ENCODE peak calls at places on chromosomes 6 and 20, in nine cellular contexts. B is H9, Z is breast epithelium, V is ovary, E is stomach, H is lung, F is uterus, S is keratinocyte, C is ascending aorta. M is an unnamed sample.

GRCh38 chr20:45860573-45861011 is 3.2 kb downstream of the ZSWIM3 start:
- DNase-seq in B (no peak), Z (no peak), V (no peak), E (no peak), H (no peak), F (no peak), S (no peak), C (no peak), M (no peak)

GRCh38 chr6:13413466-13413862 is 73.9 kb downstream of the GFOD1 start:
- DNase-seq in B (no peak), Z (peak; percentile 31), V (no peak), E (no peak), H (no peak), F (no peak), S (no peak), C (peak; percentile 24), M (no peak)

GRCh38 chr6:1586861-1587450 is 22.8 kb upstream of the FOXC1 start:
- DNase-seq in B (no peak), Z (peak; percentile 18), V (no peak), E (no peak), H (no peak), F (no peak), S (no peak), C (no peak), M (no peak)

GRCh38 chr6:44092312-44092884 is 34.9 kb downstream of the MRPL14 start:
- DNase-seq in B (no peak), Z (no peak), V (no peak), E (no peak), H (no peak), F (no peak), S (no peak), C (no peak), M (no peak)

GRCh38 chr6:125944434-125944816 is 12.1 kb upstream of the HINT3 start:
- DNase-seq in B (no peak), Z (peak; percentile 62), V (no peak), E (peak; percentile 90), H (peak; percentile 83), F (peak; percentile 76), S (no peak), C (no peak), M (no peak)

GRCh38 chr6:113481910-113482309 is 375.2 kb upstream of the MARCKS start:
- DNase-seq in B (no peak), Z (no peak), V (no peak), E (no peak), H (no peak), F (no peak), S (no peak), C (no peak), M (no peak)

GRCh38 chr6:32220021-32220420 is 3.8 kb downstream of the NOTCH4 start:
- DNase-seq in B (no peak), Z (no peak), V (no peak), E (no peak), H (no peak), F (no peak), S (no peak), C (no peak), M (no peak)

GRCh38 chr20:57773059-57773815 is 63.4 kb upstream of the PMEPA1 start:
- DNase-seq in B (peak; percentile 12), Z (no peak), V (no peak), E (no peak), H (no peak), F (no peak), S (no peak), C (no peak), M (no peak)

GRCh38 chr6:77034161-77034560 is 429.1 kb downstream of the HTR1B start:
- DNase-seq in B (peak; percentile 49), Z (no peak), V (no peak), E (no peak), H (no peak), F (no peak), S (peak; percentile 25), C (no peak), M (no peak)

GRCh38 chr6:44084231-44085014 is 42.8 kb downstream of the MRPL14 start:
- DNase-seq in B (no peak), Z (no peak), V (no peak), E (no peak), H (no peak), F (no peak), S (peak; percentile 72), C (no peak), M (no peak)

GRCh38 chr6:43199912-43200311 is 17.9 kb downstream of the CUL9 start:
- DNase-seq in B (no peak), Z (no peak), V (no peak), E (no peak), H (no peak), F (no peak), S (no peak), C (no peak), M (no peak)

GRCh38 chr20:36644032-36644712 is 1.8 kb downstream of the SLA2 start:
- DNase-seq in B (no peak), Z (no peak), V (no peak), E (no peak), H (no peak), F (no peak), S (no peak), C (no peak), M (peak; percentile 73)

GRCh38 chr20:21183722-21184121 is 57.8 kb downstream of the KIZ start:
- DNase-seq in B (no peak), Z (no peak), V (no peak), E (no peak), H (no peak), F (no peak), S (no peak), C (no peak), M (no peak)

GRCh38 chr20:50350510-50351249 is 159.5 kb upstream of the PTPN1 start:
- DNase-seq in B (no peak), Z (no peak), V (no peak), E (no peak), H (no peak), F (no peak), S (no peak), C (no peak), M (no peak)

GRCh38 chr6:137680678-137681346 is 186.2 kb upstream of the TNFAIP3 start:
- DNase-seq in B (no peak), Z (no peak), V (no peak), E (no peak), H (no peak), F (no peak), S (no peak), C (no peak), M (no peak)

GRCh38 chr6:158010591-158011477 is 29.2 kb downstream of the SYNJ2 start:
- DNase-seq in B (no peak), Z (no peak), V (no peak), E (no peak), H (no peak), F (no peak), S (no peak), C (no peak), M (no peak)

GRCh38 chr20:41587523-41587922 is 30.7 kb downstream of the CHD6 start:
- DNase-seq in B (no peak), Z (no peak), V (no peak), E (no peak), H (no peak), F (no peak), S (no peak), C (no peak), M (no peak)
- H3K9me3 ChIP-seq in B (no peaks in the 10 kb centered on the region), Z (peaks cover 10% of the 10 kb centered on the region), V (no peaks in the 10 kb centered on the region), E (peaks cover 16% of the 10 kb centered on the region), H (no peaks in the 10 kb centered on the region), F (peaks cover 23% of the 10 kb centered on the region), S (no peaks in the 10 kb centered on the region), C (peaks cover 20% of the 10 kb centered on the region), M (no peaks in the 10 kb centered on the region)

DNA sequence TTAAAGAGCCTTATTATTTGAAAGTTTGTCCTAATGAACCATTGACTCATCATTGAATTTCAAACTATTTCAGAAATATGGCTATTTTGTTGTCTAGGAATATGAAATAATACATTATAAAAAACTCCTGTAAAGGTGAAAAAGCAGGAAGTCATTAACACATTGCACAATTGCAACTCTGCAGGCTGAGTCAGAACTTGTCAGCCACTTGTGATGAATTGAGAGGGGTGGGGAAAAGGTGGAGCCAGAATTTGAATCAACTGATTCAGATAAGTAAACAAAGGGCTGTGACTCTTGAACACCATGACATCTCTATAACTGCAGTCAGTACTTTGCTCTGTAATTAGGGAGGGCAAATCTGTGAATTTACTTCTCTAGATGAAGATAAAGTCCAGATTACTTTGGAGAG is 6.0 kb downstream of the C6orf141 start:
- DNase-seq in B (no peak), Z (no peak), V (no peak), E (no peak), H (peak; percentile 80), F (no peak), S (peak; percentile 71), C (no peak), M (no peak)
- H3K27me3 ChIP-seq in B (peaks cover 17% of the 10 kb centered on the region), Z (no peaks in the 10 kb centered on the region), V (no peaks in the 10 kb centered on the region), E (no peaks in the 10 kb centered on the region), H (no peaks in the 10 kb centered on the region), F (no peaks in the 10 kb centered on the region), S (no peaks in the 10 kb centered on the region), C (no peaks in the 10 kb centered on the region), M (no peaks in the 10 kb centered on the region)

GRCh38 chr20:24862186-24862585 is 86.9 kb upstream of the CST7 start:
- DNase-seq in B (no peak), Z (no peak), V (no peak), E (no peak), H (no peak), F (no peak), S (no peak), C (no peak), M (no peak)
- H3K9me3 ChIP-seq in B (peaks cover 23% of the 10 kb centered on the region), Z (peaks cover 17% of the 10 kb centered on the region), V (no peaks in the 10 kb centered on the region), E (peaks cover 28% of the 10 kb centered on the region), H (no peaks in the 10 kb centered on the region), F (no peaks in the 10 kb centered on the region), S (peaks cover 7% of the 10 kb centered on the region), C (no peaks in the 10 kb centered on the region), M (no peaks in the 10 kb centered on the region)

GRCh38 chr20:62434098-62434497 is 6.8 kb upstream of the RBBP8NL start:
- DNase-seq in B (no peak), Z (no peak), V (no peak), E (peak; percentile 72), H (no peak), F (no peak), S (no peak), C (no peak), M (no peak)

GRCh38 chr20:62436692-62437091 is 9.4 kb upstream of the RBBP8NL start:
- DNase-seq in B (no peak), Z (no peak), V (no peak), E (no peak), H (no peak), F (no peak), S (no peak), C (no peak), M (no peak)

GRCh38 chr20:62439218-62439617 is 11.9 kb upstream of the RBBP8NL start:
- DNase-seq in B (no peak), Z (no peak), V (no peak), E (no peak), H (no peak), F (no peak), S (no peak), C (no peak), M (no peak)

GRCh38 chr20:62437430-62437829 is 10.1 kb upstream of the RBBP8NL start:
- DNase-seq in B (no peak), Z (no peak), V (no peak), E (no peak), H (no peak), F (no peak), S (no peak), C (no peak), M (no peak)

DNA sequence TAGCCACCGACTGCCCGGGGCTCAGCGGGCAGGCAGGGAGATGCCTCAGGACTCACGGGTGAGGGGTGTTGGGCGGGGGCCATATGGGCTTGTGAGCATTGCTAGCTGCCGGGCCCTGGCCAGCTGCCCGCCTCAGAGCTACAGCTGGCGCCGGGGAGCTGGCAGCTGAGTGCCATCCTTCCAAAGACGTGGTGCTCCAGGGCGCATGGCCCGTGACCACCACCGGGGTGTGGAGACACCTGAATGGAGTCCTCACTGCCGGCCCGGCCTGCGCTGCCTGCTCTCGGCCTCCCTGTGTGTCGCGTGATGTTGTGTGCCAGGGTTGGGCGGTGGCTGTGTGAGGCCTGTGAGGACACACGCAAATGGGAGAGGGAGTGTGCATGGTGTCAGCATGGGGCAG is 10.6 kb upstream of the RBBP8NL start:
- DNase-seq in B (no peak), Z (no peak), V (no peak), E (no peak), H (no peak), F (no peak), S (no peak), C (no peak), M (no peak)
- H3K27me3 ChIP-seq in B (no peaks in the 10 kb centered on the region), Z (no peaks in the 10 kb centered on the region), V (no peaks in the 10 kb centered on the region), E (no peaks in the 10 kb centered on the region), H (no peaks in the 10 kb centered on the region), F (no peaks in the 10 kb centered on the region), S (peaks cover 38% of the 10 kb centered on the region), C (no peaks in the 10 kb centered on the region), M (peaks cover 4% of the 10 kb centered on the region)